ENCODE peak calls at places on chromosomes 7 and 10, in eight cellular contexts. One of them, this sample, is unnamed.

GRCh38 chr10:14588084-14588937 is 186.4 kb downstream of the FAM107B start:
- DNase-seq in sigmoid colon: no peak
- DNase-seq in foreskin fibroblast: peak; percentile 98
- DNase-seq in stimulated activated CD4-positive, alpha-beta T cell treated with anti-CD3 and anti-CD28 coated beads, Interleukin-12 subunit alpha, Interleukin-12 subunit beta, amount 100 ng/mL, for 4 hours: peak; percentile 46
- DNase-seq in Peyer's patch: no peak
- DNase-seq in endothelial cell: no peak
- DNase-seq in DMS153: no peak
- DNase-seq in RPMI7951: peak; percentile 98
- DNase-seq in this sample: no peak

GRCh38 chr7:76047305-76047810 is 442 bp downstream of the STYXL1 start:
- DNase-seq in sigmoid colon: no peak
- DNase-seq in foreskin fibroblast: no peak
- DNase-seq in stimulated activated CD4-positive, alpha-beta T cell treated with anti-CD3 and anti-CD28 coated beads, Interleukin-12 subunit alpha, Interleukin-12 subunit beta, amount 100 ng/mL, for 4 hours: no peak
- DNase-seq in Peyer's patch: no peak
- DNase-seq in endothelial cell: no peak
- DNase-seq in DMS153: no peak
- DNase-seq in RPMI7951: no peak
- DNase-seq in this sample: no peak

GRCh38 chr7:96921771-96922170 is 83.6 kb upstream of the DLX6 start:
- DNase-seq in sigmoid colon: no peak
- DNase-seq in foreskin fibroblast: no peak
- DNase-seq in stimulated activated CD4-positive, alpha-beta T cell treated with anti-CD3 and anti-CD28 coated beads, Interleukin-12 subunit alpha, Interleukin-12 subunit beta, amount 100 ng/mL, for 4 hours: no peak
- DNase-seq in Peyer's patch: no peak
- DNase-seq in endothelial cell: no peak
- DNase-seq in DMS153: no peak
- DNase-seq in RPMI7951: no peak
- DNase-seq in this sample: no peak

GRCh38 chr7:130476287-130477001 is 15.4 kb upstream of the MEST start:
- DNase-seq in sigmoid colon: no peak
- DNase-seq in foreskin fibroblast: peak; percentile 29
- DNase-seq in stimulated activated CD4-positive, alpha-beta T cell treated with anti-CD3 and anti-CD28 coated beads, Interleukin-12 subunit alpha, Interleukin-12 subunit beta, amount 100 ng/mL, for 4 hours: no peak
- DNase-seq in Peyer's patch: no peak
- DNase-seq in endothelial cell: no peak
- DNase-seq in DMS153: no peak
- DNase-seq in RPMI7951: no peak
- DNase-seq in this sample: no peak

GRCh38 chr7:84591897-84592296 is 397.3 kb upstream of the SEMA3A start:
- DNase-seq in sigmoid colon: no peak
- DNase-seq in foreskin fibroblast: no peak
- DNase-seq in stimulated activated CD4-positive, alpha-beta T cell treated with anti-CD3 and anti-CD28 coated beads, Interleukin-12 subunit alpha, Interleukin-12 subunit beta, amount 100 ng/mL, for 4 hours: no peak
- DNase-seq in Peyer's patch: no peak
- DNase-seq in endothelial cell: no peak
- DNase-seq in DMS153: no peak
- DNase-seq in RPMI7951: no peak
- DNase-seq in this sample: no peak

GRCh38 chr10:12723240-12723639 is 278.3 kb downstream of the CCDC3 start:
- DNase-seq in sigmoid colon: no peak
- DNase-seq in foreskin fibroblast: no peak
- DNase-seq in stimulated activated CD4-positive, alpha-beta T cell treated with anti-CD3 and anti-CD28 coated beads, Interleukin-12 subunit alpha, Interleukin-12 subunit beta, amount 100 ng/mL, for 4 hours: no peak
- DNase-seq in Peyer's patch: no peak
- DNase-seq in endothelial cell: no peak
- DNase-seq in DMS153: no peak
- DNase-seq in RPMI7951: no peak
- DNase-seq in this sample: no peak

GRCh38 chr7:116258734-116259133 is 48.4 kb downstream of the TES start:
- DNase-seq in sigmoid colon: no peak
- DNase-seq in foreskin fibroblast: peak; percentile 85
- DNase-seq in stimulated activated CD4-positive, alpha-beta T cell treated with anti-CD3 and anti-CD28 coated beads, Interleukin-12 subunit alpha, Interleukin-12 subunit beta, amount 100 ng/mL, for 4 hours: no peak
- DNase-seq in Peyer's patch: no peak
- DNase-seq in endothelial cell: peak; percentile 49
- DNase-seq in DMS153: peak; percentile 5
- DNase-seq in RPMI7951: peak; percentile 66
- DNase-seq in this sample: no peak

GRCh38 chr7:137667633-137668387 is 179.0 kb downstream of the DGKI start:
- DNase-seq in sigmoid colon: no peak
- DNase-seq in foreskin fibroblast: peak; percentile 87
- DNase-seq in stimulated activated CD4-positive, alpha-beta T cell treated with anti-CD3 and anti-CD28 coated beads, Interleukin-12 subunit alpha, Interleukin-12 subunit beta, amount 100 ng/mL, for 4 hours: no peak
- DNase-seq in Peyer's patch: no peak
- DNase-seq in endothelial cell: no peak
- DNase-seq in DMS153: no peak
- DNase-seq in RPMI7951: peak; percentile 76
- DNase-seq in this sample: no peak

GRCh38 chr10:78165617-78166016 is 132.0 kb downstream of the RPS24 start:
- DNase-seq in sigmoid colon: no peak
- DNase-seq in foreskin fibroblast: no peak
- DNase-seq in stimulated activated CD4-positive, alpha-beta T cell treated with anti-CD3 and anti-CD28 coated beads, Interleukin-12 subunit alpha, Interleukin-12 subunit beta, amount 100 ng/mL, for 4 hours: no peak
- DNase-seq in Peyer's patch: no peak
- DNase-seq in endothelial cell: peak; percentile 29
- DNase-seq in DMS153: peak; percentile 73
- DNase-seq in RPMI7951: no peak
- DNase-seq in this sample: no peak

GRCh38 chr7:91517408-91517807 is 253.2 kb downstream of the FZD1 start:
- DNase-seq in sigmoid colon: no peak
- DNase-seq in foreskin fibroblast: no peak
- DNase-seq in stimulated activated CD4-positive, alpha-beta T cell treated with anti-CD3 and anti-CD28 coated beads, Interleukin-12 subunit alpha, Interleukin-12 subunit beta, amount 100 ng/mL, for 4 hours: no peak
- DNase-seq in Peyer's patch: no peak
- DNase-seq in endothelial cell: no peak
- DNase-seq in DMS153: no peak
- DNase-seq in RPMI7951: no peak
- DNase-seq in this sample: no peak

GRCh38 chr7:152145853-152146466 is 120.5 kb downstream of the GALNT11 start:
- DNase-seq in sigmoid colon: no peak
- DNase-seq in foreskin fibroblast: peak; percentile 78
- DNase-seq in stimulated activated CD4-positive, alpha-beta T cell treated with anti-CD3 and anti-CD28 coated beads, Interleukin-12 subunit alpha, Interleukin-12 subunit beta, amount 100 ng/mL, for 4 hours: no peak
- DNase-seq in Peyer's patch: no peak
- DNase-seq in endothelial cell: peak; percentile 43
- DNase-seq in DMS153: peak; percentile 12
- DNase-seq in RPMI7951: peak; percentile 47
- DNase-seq in this sample: no peak

GRCh38 chr7:32255036-32255435 is 184.8 kb upstream of the PDE1C start:
- DNase-seq in sigmoid colon: no peak
- DNase-seq in foreskin fibroblast: no peak
- DNase-seq in stimulated activated CD4-positive, alpha-beta T cell treated with anti-CD3 and anti-CD28 coated beads, Interleukin-12 subunit alpha, Interleukin-12 subunit beta, amount 100 ng/mL, for 4 hours: no peak
- DNase-seq in Peyer's patch: no peak
- DNase-seq in endothelial cell: no peak
- DNase-seq in DMS153: no peak
- DNase-seq in RPMI7951: no peak
- DNase-seq in this sample: no peak

GRCh38 chr10:62237506-62237905 is 31.1 kb downstream of the RTKN2 start:
- DNase-seq in sigmoid colon: no peak
- DNase-seq in foreskin fibroblast: no peak
- DNase-seq in stimulated activated CD4-positive, alpha-beta T cell treated with anti-CD3 and anti-CD28 coated beads, Interleukin-12 subunit alpha, Interleukin-12 subunit beta, amount 100 ng/mL, for 4 hours: no peak
- DNase-seq in Peyer's patch: no peak
- DNase-seq in endothelial cell: no peak
- DNase-seq in DMS153: no peak
- DNase-seq in RPMI7951: no peak
- DNase-seq in this sample: no peak

GRCh38 chr10:94138391-94138790 is 144.7 kb downstream of the PLCE1 start:
- DNase-seq in sigmoid colon: no peak
- DNase-seq in foreskin fibroblast: peak; percentile 56
- DNase-seq in stimulated activated CD4-positive, alpha-beta T cell treated with anti-CD3 and anti-CD28 coated beads, Interleukin-12 subunit alpha, Interleukin-12 subunit beta, amount 100 ng/mL, for 4 hours: no peak
- DNase-seq in Peyer's patch: no peak
- DNase-seq in endothelial cell: no peak
- DNase-seq in DMS153: no peak
- DNase-seq in RPMI7951: no peak
- DNase-seq in this sample: no peak

GRCh38 chr7:10657201-10657600 is 316.5 kb upstream of the PHF14 start:
- DNase-seq in sigmoid colon: no peak
- DNase-seq in foreskin fibroblast: no peak
- DNase-seq in stimulated activated CD4-positive, alpha-beta T cell treated with anti-CD3 and anti-CD28 coated beads, Interleukin-12 subunit alpha, Interleukin-12 subunit beta, amount 100 ng/mL, for 4 hours: no peak
- DNase-seq in Peyer's patch: no peak
- DNase-seq in endothelial cell: no peak
- DNase-seq in DMS153: no peak
- DNase-seq in RPMI7951: no peak
- DNase-seq in this sample: no peak

GRCh38 chr7:88184848-88185304 is 35.0 kb downstream of the SRI start:
- DNase-seq in sigmoid colon: no peak
- DNase-seq in foreskin fibroblast: peak; percentile 47
- DNase-seq in stimulated activated CD4-positive, alpha-beta T cell treated with anti-CD3 and anti-CD28 coated beads, Interleukin-12 subunit alpha, Interleukin-12 subunit beta, amount 100 ng/mL, for 4 hours: no peak
- DNase-seq in Peyer's patch: no peak
- DNase-seq in endothelial cell: no peak
- DNase-seq in DMS153: no peak
- DNase-seq in RPMI7951: peak; percentile 88
- DNase-seq in this sample: no peak

GRCh38 chr10:61819208-61819607 is 82.3 kb upstream of the ARID5B start:
- DNase-seq in sigmoid colon: no peak
- DNase-seq in foreskin fibroblast: no peak
- DNase-seq in stimulated activated CD4-positive, alpha-beta T cell treated with anti-CD3 and anti-CD28 coated beads, Interleukin-12 subunit alpha, Interleukin-12 subunit beta, amount 100 ng/mL, for 4 hours: no peak
- DNase-seq in Peyer's patch: no peak
- DNase-seq in endothelial cell: no peak
- DNase-seq in DMS153: no peak
- DNase-seq in RPMI7951: no peak
- DNase-seq in this sample: no peak

GRCh38 chr10:112802411-112803060 is 147.5 kb upstream of the TCF7L2 start:
- DNase-seq in sigmoid colon: no peak
- DNase-seq in foreskin fibroblast: no peak
- DNase-seq in stimulated activated CD4-positive, alpha-beta T cell treated with anti-CD3 and anti-CD28 coated beads, Interleukin-12 subunit alpha, Interleukin-12 subunit beta, amount 100 ng/mL, for 4 hours: no peak
- DNase-seq in Peyer's patch: no peak
- DNase-seq in endothelial cell: no peak
- DNase-seq in DMS153: no peak
- DNase-seq in RPMI7951: no peak
- DNase-seq in this sample: no peak

GRCh38 chr7:151925446-151926335 is 30.6 kb upstream of the GALNTL5 start:
- DNase-seq in sigmoid colon: peak; percentile 81
- DNase-seq in foreskin fibroblast: no peak
- DNase-seq in stimulated activated CD4-positive, alpha-beta T cell treated with anti-CD3 and anti-CD28 coated beads, Interleukin-12 subunit alpha, Interleukin-12 subunit beta, amount 100 ng/mL, for 4 hours: no peak
- DNase-seq in Peyer's patch: no peak
- DNase-seq in endothelial cell: no peak
- DNase-seq in DMS153: peak; percentile 73
- DNase-seq in RPMI7951: no peak
- DNase-seq in this sample: peak; percentile 87

GRCh38 chr7:116671681-116672595 is at the start of gene MET:
- DNase-seq in sigmoid colon: peak; percentile 85
- DNase-seq in foreskin fibroblast: peak; percentile 93
- DNase-seq in stimulated activated CD4-positive, alpha-beta T cell treated with anti-CD3 and anti-CD28 coated beads, Interleukin-12 subunit alpha, Interleukin-12 subunit beta, amount 100 ng/mL, for 4 hours: peak; percentile 26
- DNase-seq in Peyer's patch: peak; percentile 25
- DNase-seq in endothelial cell: peak; percentile 68
- DNase-seq in DMS153: peak; percentile 56
- DNase-seq in RPMI7951: peak; percentile 88
- DNase-seq in this sample: peak; percentile 92

GRCh38 chr10:79192677-79193003 is 123.9 kb downstream of the ZMIZ1 start:
- DNase-seq in sigmoid colon: no peak
- DNase-seq in foreskin fibroblast: peak; percentile 84
- DNase-seq in stimulated activated CD4-positive, alpha-beta T cell treated with anti-CD3 and anti-CD28 coated beads, Interleukin-12 subunit alpha, Interleukin-12 subunit beta, amount 100 ng/mL, for 4 hours: no peak
- DNase-seq in Peyer's patch: no peak
- DNase-seq in endothelial cell: no peak
- DNase-seq in DMS153: no peak
- DNase-seq in RPMI7951: peak; percentile 94
- DNase-seq in this sample: peak; percentile 88

GRCh38 chr10:51649064-51649463 is 50.3 kb downstream of the CSTF2T start:
- DNase-seq in sigmoid colon: no peak
- DNase-seq in foreskin fibroblast: peak; percentile 29
- DNase-seq in stimulated activated CD4-positive, alpha-beta T cell treated with anti-CD3 and anti-CD28 coated beads, Interleukin-12 subunit alpha, Interleukin-12 subunit beta, amount 100 ng/mL, for 4 hours: no peak
- DNase-seq in Peyer's patch: no peak
- DNase-seq in endothelial cell: no peak
- DNase-seq in DMS153: no peak
- DNase-seq in RPMI7951: no peak
- DNase-seq in this sample: no peak